ENCODE peak calls at places on chromosome 2, in five cellular contexts. One of them, this sample, is unnamed. For H3K27me3, the result is how much of the 10 kb centered on the place peaks cover.

GRCh38 chr2:200338692-200339091 is 32.2 kb downstream of the SPATS2L start:
- DNase-seq in body of pancreas: peak
- DNase-seq in foreskin keratinocyte: no peak
- DNase-seq in HAP-1: no peak
- DNase-seq in H7: no peak
- DNase-seq in this sample: peak

GRCh38 chr2:140988597-140988996 is 1142.2 kb downstream of the LRP1B start:
- DNase-seq in body of pancreas: no peak
- DNase-seq in foreskin keratinocyte: no peak
- DNase-seq in HAP-1: no peak
- DNase-seq in H7: no peak
- DNase-seq in this sample: no peak

GRCh38 chr2:15912203-15912602 is 28.1 kb upstream of the MYCN start:
- DNase-seq in body of pancreas: peak
- DNase-seq in foreskin keratinocyte: peak
- DNase-seq in HAP-1: peak
- DNase-seq in H7: no peak
- DNase-seq in this sample: peak

GRCh38 chr2:65128297-65129190 is 1.4 kb downstream of the RAB1A start:
- DNase-seq in body of pancreas: peak
- DNase-seq in foreskin keratinocyte: no peak
- DNase-seq in HAP-1: no peak
- DNase-seq in H7: no peak
- DNase-seq in this sample: peak

GRCh38 chr2:20755132-20755800 is 67.6 kb downstream of the LDAH start:
- DNase-seq in body of pancreas: no peak
- DNase-seq in foreskin keratinocyte: no peak
- DNase-seq in HAP-1: no peak
- DNase-seq in H7: no peak
- DNase-seq in this sample: no peak

GRCh38 chr2:148014616-148015015 is 5.9 kb downstream of the ORC4 start:
- DNase-seq in body of pancreas: no peak
- DNase-seq in foreskin keratinocyte: no peak
- DNase-seq in HAP-1: no peak
- DNase-seq in H7: no peak
- DNase-seq in this sample: no peak

GRCh38 chr2:127630409-127631183 is 15.4 kb upstream of the GPR17 start:
- DNase-seq in body of pancreas: no peak
- DNase-seq in foreskin keratinocyte: no peak
- DNase-seq in HAP-1: no peak
- DNase-seq in H7: peak
- DNase-seq in this sample: no peak

GRCh38 chr2:179446475-179447141 is 182.0 kb upstream of the SESTD1 start:
- DNase-seq in body of pancreas: no peak
- DNase-seq in foreskin keratinocyte: peak
- DNase-seq in HAP-1: peak
- DNase-seq in H7: no peak
- DNase-seq in this sample: no peak

GRCh38 chr2:124975658-124976057 is 950.6 kb downstream of the CNTNAP5 start:
- DNase-seq in body of pancreas: no peak
- DNase-seq in foreskin keratinocyte: no peak
- DNase-seq in HAP-1: no peak
- DNase-seq in H7: no peak
- DNase-seq in this sample: no peak

GRCh38 chr2:98455494-98455976 is 10.9 kb downstream of the INPP4A start:
- DNase-seq in body of pancreas: no peak
- DNase-seq in foreskin keratinocyte: no peak
- DNase-seq in HAP-1: no peak
- DNase-seq in H7: no peak
- DNase-seq in this sample: no peak

GRCh38 chr2:172207916-172208315 is 105.2 kb upstream of the DLX2 start:
- DNase-seq in body of pancreas: no peak
- DNase-seq in foreskin keratinocyte: no peak
- DNase-seq in HAP-1: no peak
- DNase-seq in H7: no peak
- DNase-seq in this sample: no peak

GRCh38 chr2:196568506-196568905 is 71.0 kb upstream of the CCDC150 start:
- DNase-seq in body of pancreas: no peak
- DNase-seq in foreskin keratinocyte: no peak
- DNase-seq in HAP-1: no peak
- DNase-seq in H7: no peak
- DNase-seq in this sample: no peak

GRCh38 chr2:113136828-113137775 is 9.7 kb downstream of the IL1RN start:
- DNase-seq in body of pancreas: peak
- DNase-seq in foreskin keratinocyte: no peak
- DNase-seq in HAP-1: peak
- DNase-seq in H7: peak
- DNase-seq in this sample: peak

GRCh38 chr2:150610670-150611279 is 123.3 kb upstream of the RND3 start:
- DNase-seq in body of pancreas: peak
- DNase-seq in foreskin keratinocyte: no peak
- DNase-seq in HAP-1: peak
- DNase-seq in H7: peak
- DNase-seq in this sample: peak

GRCh38 chr2:109379507-109379906 is 234.3 kb downstream of the SEPTIN10 start:
- DNase-seq in body of pancreas: no peak
- DNase-seq in foreskin keratinocyte: no peak
- DNase-seq in HAP-1: no peak
- DNase-seq in H7: peak
- DNase-seq in this sample: no peak

GRCh38 chr2:38592951-38593350 is 9.8 kb downstream of the HNRNPLL start:
- DNase-seq in body of pancreas: no peak
- DNase-seq in foreskin keratinocyte: no peak
- DNase-seq in HAP-1: peak
- DNase-seq in H7: no peak
- DNase-seq in this sample: no peak

GRCh38 chr2:188132385-188132784 is 159.3 kb upstream of the GULP1 start:
- DNase-seq in body of pancreas: no peak
- DNase-seq in foreskin keratinocyte: no peak
- DNase-seq in HAP-1: no peak
- DNase-seq in H7: no peak
- DNase-seq in this sample: peak

GRCh38 chr2:96195410-96196071 is 13.1 kb downstream of the STARD7 start:
- DNase-seq in body of pancreas: no peak
- DNase-seq in foreskin keratinocyte: no peak
- DNase-seq in HAP-1: no peak
- DNase-seq in H7: no peak
- DNase-seq in this sample: no peak

GRCh38 chr2:10863047-10863446 is 48.7 kb upstream of the KCNF1 start:
- DNase-seq in body of pancreas: no peak
- DNase-seq in foreskin keratinocyte: no peak
- DNase-seq in HAP-1: no peak
- DNase-seq in H7: no peak
- DNase-seq in this sample: no peak

GRCh38 chr2:222861411-222862067 is 703 bp downstream of the ACSL3 start:
- DNase-seq in body of pancreas: peak
- DNase-seq in foreskin keratinocyte: no peak
- DNase-seq in HAP-1: no peak
- DNase-seq in H7: no peak
- DNase-seq in this sample: peak

GRCh38 chr2:222033541-222033940 is 265.3 kb downstream of the PAX3 start:
- DNase-seq in body of pancreas: no peak
- DNase-seq in foreskin keratinocyte: peak
- DNase-seq in HAP-1: no peak
- DNase-seq in H7: no peak
- DNase-seq in this sample: no peak

GRCh38 chr2:70190086-70190412 is 770 bp downstream of the C2orf42 start:
- DNase-seq in body of pancreas: peak
- DNase-seq in foreskin keratinocyte: no peak
- DNase-seq in HAP-1: peak
- DNase-seq in H7: peak
- DNase-seq in this sample: peak

GRCh38 chr2:67516358-67516757 is 119.2 kb downstream of the ETAA1 start:
- DNase-seq in body of pancreas: no peak
- DNase-seq in foreskin keratinocyte: no peak
- DNase-seq in HAP-1: no peak
- DNase-seq in H7: no peak
- DNase-seq in this sample: no peak

GRCh38 chr2:73762571-73762970 is 17.3 kb downstream of the DUSP11 start:
- DNase-seq in body of pancreas: no peak
- DNase-seq in foreskin keratinocyte: no peak
- DNase-seq in HAP-1: no peak
- DNase-seq in H7: no peak
- DNase-seq in this sample: no peak

GRCh38 chr2:15852811-15853210 is 87.5 kb upstream of the MYCN start:
- DNase-seq in body of pancreas: no peak
- DNase-seq in foreskin keratinocyte: no peak
- DNase-seq in HAP-1: no peak
- DNase-seq in H7: no peak
- DNase-seq in this sample: no peak

GRCh38 chr2:226548706-226549105 is 250.9 kb downstream of the IRS1 start:
- DNase-seq in body of pancreas: no peak
- DNase-seq in foreskin keratinocyte: no peak
- DNase-seq in HAP-1: no peak
- DNase-seq in H7: no peak
- DNase-seq in this sample: no peak

GRCh38 chr2:131674174-131674507 is 146.5 kb downstream of the CCDC74A start:
- DNase-seq in body of pancreas: no peak
- DNase-seq in foreskin keratinocyte: no peak
- DNase-seq in HAP-1: no peak
- DNase-seq in H7: no peak
- DNase-seq in this sample: no peak

GRCh38 chr2:26401739-26402541 is at the start of gene DRC1:
- DNase-seq in body of pancreas: peak
- DNase-seq in foreskin keratinocyte: no peak
- DNase-seq in HAP-1: no peak
- DNase-seq in H7: peak
- DNase-seq in this sample: peak

GRCh38 chr2:242024751-242025355 is 155.3 kb downstream of the RTP5 start:
- DNase-seq in body of pancreas: no peak
- DNase-seq in foreskin keratinocyte: no peak
- DNase-seq in HAP-1: no peak
- DNase-seq in H7: no peak
- DNase-seq in this sample: no peak

GRCh38 chr2:189762551-189763298 is at the start of gene OSGEPL1:
- DNase-seq in body of pancreas: peak
- DNase-seq in foreskin keratinocyte: peak
- DNase-seq in HAP-1: peak
- DNase-seq in H7: peak
- DNase-seq in this sample: peak

GRCh38 chr2:238565031-238565430 is 138.3 kb downstream of the ASB1 start:
- DNase-seq in body of pancreas: no peak
- DNase-seq in foreskin keratinocyte: no peak
- DNase-seq in HAP-1: no peak
- DNase-seq in H7: no peak
- DNase-seq in this sample: no peak

GRCh38 chr2:238561230-238561629 is 134.5 kb downstream of the ASB1 start:
- DNase-seq in body of pancreas: no peak
- DNase-seq in foreskin keratinocyte: no peak
- DNase-seq in HAP-1: no peak
- DNase-seq in H7: no peak
- DNase-seq in this sample: no peak

GRCh38 chr2:238560234-238560633 is 133.5 kb downstream of the ASB1 start:
- DNase-seq in body of pancreas: no peak
- DNase-seq in foreskin keratinocyte: no peak
- DNase-seq in HAP-1: no peak
- DNase-seq in H7: peak
- DNase-seq in this sample: no peak

GRCh38 chr2:238564286-238564920 is 137.7 kb downstream of the ASB1 start:
- DNase-seq in body of pancreas: no peak
- DNase-seq in foreskin keratinocyte: no peak
- DNase-seq in HAP-1: no peak
- DNase-seq in H7: peak
- DNase-seq in this sample: no peak

DNA sequence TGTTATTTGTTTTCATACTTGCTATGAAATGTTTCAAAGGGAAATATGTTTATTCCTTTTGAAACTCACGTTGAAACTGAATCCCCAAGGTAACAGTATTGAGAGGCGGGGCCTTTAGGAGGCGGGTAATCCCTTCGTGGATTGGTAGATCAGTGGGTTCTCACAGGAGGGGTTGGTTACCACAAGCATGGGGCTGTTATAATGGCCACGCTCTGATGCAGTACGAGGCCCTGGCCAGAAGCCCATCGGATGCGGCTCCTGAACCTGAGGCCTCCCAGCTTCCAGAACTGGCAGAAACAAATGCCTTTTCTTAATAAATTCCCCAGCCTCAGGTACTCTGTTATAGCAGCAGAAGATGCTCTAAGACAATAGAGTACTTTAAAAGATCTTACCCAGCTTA is 135.7 kb downstream of the ASB1 start:
- DNase-seq in body of pancreas: no peak
- DNase-seq in foreskin keratinocyte: no peak
- DNase-seq in HAP-1: no peak
- DNase-seq in H7: peak
- DNase-seq in this sample: no peak
- H3K27me3 ChIP-seq in body of pancreas: under half
- H3K27me3 ChIP-seq in foreskin keratinocyte: under half
- H3K27me3 ChIP-seq in HAP-1: under half
- H3K27me3 ChIP-seq in H7: under half
- H3K27me3 ChIP-seq in this sample: under half

DNA sequence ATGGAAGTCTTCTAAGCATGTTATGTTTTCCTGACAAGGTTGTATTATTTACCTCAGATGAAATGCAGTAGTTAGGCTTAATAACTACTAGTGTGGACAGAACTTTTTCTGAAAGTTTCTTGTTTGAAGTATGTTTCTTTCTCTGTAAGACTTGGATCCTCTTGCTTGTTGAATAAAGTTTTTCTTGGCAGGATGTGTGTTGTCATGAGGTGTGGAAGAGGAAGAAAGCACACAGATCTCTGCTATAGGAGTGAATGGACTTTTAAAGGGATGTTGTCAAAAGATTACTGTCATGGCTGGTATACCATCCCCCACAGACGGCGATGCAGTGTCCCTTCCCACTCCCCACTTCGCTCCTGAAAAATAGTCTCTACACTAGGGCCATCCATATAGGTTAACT is 2.6 kb downstream of the CAB39 start:
- DNase-seq in body of pancreas: no peak
- DNase-seq in foreskin keratinocyte: no peak
- DNase-seq in HAP-1: no peak
- DNase-seq in H7: no peak
- DNase-seq in this sample: no peak
- H3K27me3 ChIP-seq in body of pancreas: under half
- H3K27me3 ChIP-seq in foreskin keratinocyte: under half
- H3K27me3 ChIP-seq in HAP-1: under half
- H3K27me3 ChIP-seq in H7: under half
- H3K27me3 ChIP-seq in this sample: under half

GRCh38 chr2:102618452-102619413 is 620 bp upstream of the SLC9A2 start:
- DNase-seq in body of pancreas: no peak
- DNase-seq in foreskin keratinocyte: no peak
- DNase-seq in HAP-1: no peak
- DNase-seq in H7: peak
- DNase-seq in this sample: peak
- H3K27me3 ChIP-seq in body of pancreas: under half
- H3K27me3 ChIP-seq in foreskin keratinocyte: under half
- H3K27me3 ChIP-seq in HAP-1: under half
- H3K27me3 ChIP-seq in H7: under half
- H3K27me3 ChIP-seq in this sample: under half

GRCh38 chr2:198890490-198890889 is 567.2 kb downstream of the SATB2 start:
- DNase-seq in body of pancreas: no peak
- DNase-seq in foreskin keratinocyte: no peak
- DNase-seq in HAP-1: no peak
- DNase-seq in H7: no peak
- DNase-seq in this sample: no peak
- H3K27me3 ChIP-seq in body of pancreas: under half
- H3K27me3 ChIP-seq in foreskin keratinocyte: under half
- H3K27me3 ChIP-seq in HAP-1: under half
- H3K27me3 ChIP-seq in H7: under half
- H3K27me3 ChIP-seq in this sample: under half

GRCh38 chr2:216169087-216169486 is 59.9 kb downstream of the XRCC5 start:
- DNase-seq in body of pancreas: no peak
- DNase-seq in foreskin keratinocyte: no peak
- DNase-seq in HAP-1: no peak
- DNase-seq in H7: no peak
- DNase-seq in this sample: no peak
- H3K27me3 ChIP-seq in body of pancreas: under half
- H3K27me3 ChIP-seq in foreskin keratinocyte: under half
- H3K27me3 ChIP-seq in HAP-1: under half
- H3K27me3 ChIP-seq in H7: under half
- H3K27me3 ChIP-seq in this sample: under half

This sample was measured in adrenal gland.